ENCODE peak calls at places on chromosome 3, in five cellular contexts. One of them, this sample, is unnamed.

GRCh38 chr3:111762535-111762934 is 96.5 kb upstream of the PHLDB2 start:
- DNase-seq in A549: no peak
- DNase-seq in upper lobe of right lung: no peak
- DNase-seq in CD8-positive, alpha-beta T cell: no peak
- DNase-seq in cardiac fibroblast: no peak
- DNase-seq in this sample: no peak

GRCh38 chr3:173739716-173740115 is 342.2 kb downstream of the NLGN1 start:
- DNase-seq in A549: no peak
- DNase-seq in upper lobe of right lung: no peak
- DNase-seq in CD8-positive, alpha-beta T cell: no peak
- DNase-seq in cardiac fibroblast: peak; percentile 42
- DNase-seq in this sample: no peak

GRCh38 chr3:3737511-3737910 is 61.7 kb upstream of the LRRN1 start:
- DNase-seq in A549: no peak
- DNase-seq in upper lobe of right lung: no peak
- DNase-seq in CD8-positive, alpha-beta T cell: no peak
- DNase-seq in cardiac fibroblast: no peak
- DNase-seq in this sample: no peak

GRCh38 chr3:68972358-68972979 is 40.1 kb upstream of the TAFA4 start:
- DNase-seq in A549: peak; percentile 60
- DNase-seq in upper lobe of right lung: no peak
- DNase-seq in CD8-positive, alpha-beta T cell: peak; percentile 10
- DNase-seq in cardiac fibroblast: peak; percentile 67
- DNase-seq in this sample: peak; percentile 63

GRCh38 chr3:181808053-181808452 is 96.3 kb downstream of the SOX2 start:
- DNase-seq in A549: no peak
- DNase-seq in upper lobe of right lung: no peak
- DNase-seq in CD8-positive, alpha-beta T cell: no peak
- DNase-seq in cardiac fibroblast: no peak
- DNase-seq in this sample: no peak

GRCh38 chr3:47594792-47595191 is 16.1 kb upstream of the CSPG5 start:
- DNase-seq in A549: no peak
- DNase-seq in upper lobe of right lung: no peak
- DNase-seq in CD8-positive, alpha-beta T cell: no peak
- DNase-seq in cardiac fibroblast: no peak
- DNase-seq in this sample: peak; percentile 58

GRCh38 chr3:185760550-185760949 is 64.3 kb downstream of the IGF2BP2 start:
- DNase-seq in A549: no peak
- DNase-seq in upper lobe of right lung: no peak
- DNase-seq in CD8-positive, alpha-beta T cell: no peak
- DNase-seq in cardiac fibroblast: no peak
- DNase-seq in this sample: no peak

GRCh38 chr3:140170612-140171011 is 235.6 kb downstream of the CLSTN2 start:
- DNase-seq in A549: no peak
- DNase-seq in upper lobe of right lung: no peak
- DNase-seq in CD8-positive, alpha-beta T cell: no peak
- DNase-seq in cardiac fibroblast: no peak
- DNase-seq in this sample: no peak

GRCh38 chr3:118550122-118550521 is 484.5 kb downstream of the IGSF11 start:
- DNase-seq in A549: no peak
- DNase-seq in upper lobe of right lung: no peak
- DNase-seq in CD8-positive, alpha-beta T cell: no peak
- DNase-seq in cardiac fibroblast: no peak
- DNase-seq in this sample: no peak

GRCh38 chr3:184239710-184240109 is 9.1 kb downstream of the ALG3 start:
- DNase-seq in A549: no peak
- DNase-seq in upper lobe of right lung: no peak
- DNase-seq in CD8-positive, alpha-beta T cell: no peak
- DNase-seq in cardiac fibroblast: no peak
- DNase-seq in this sample: no peak

GRCh38 chr3:131485116-131485515 is 17.7 kb downstream of the MRPL3 start:
- DNase-seq in A549: no peak
- DNase-seq in upper lobe of right lung: no peak
- DNase-seq in CD8-positive, alpha-beta T cell: no peak
- DNase-seq in cardiac fibroblast: no peak
- DNase-seq in this sample: no peak

GRCh38 chr3:149564079-149564478 is 89.6 kb downstream of the TM4SF4 start:
- DNase-seq in A549: no peak
- DNase-seq in upper lobe of right lung: no peak
- DNase-seq in CD8-positive, alpha-beta T cell: no peak
- DNase-seq in cardiac fibroblast: peak; percentile 36
- DNase-seq in this sample: no peak

GRCh38 chr3:41267975-41268640 is 68.8 kb downstream of the CTNNB1 start:
- DNase-seq in A549: peak; percentile 94
- DNase-seq in upper lobe of right lung: no peak
- DNase-seq in CD8-positive, alpha-beta T cell: no peak
- DNase-seq in cardiac fibroblast: peak; percentile 98
- DNase-seq in this sample: peak; percentile 98

GRCh38 chr3:55091381-55092225 is 163.7 kb upstream of the LRTM1 start:
- DNase-seq in A549: no peak
- DNase-seq in upper lobe of right lung: no peak
- DNase-seq in CD8-positive, alpha-beta T cell: no peak
- DNase-seq in cardiac fibroblast: peak; percentile 52
- DNase-seq in this sample: peak; percentile 62

GRCh38 chr3:29827756-29828155 is 546.9 kb downstream of the RBMS3 start:
- DNase-seq in A549: no peak
- DNase-seq in upper lobe of right lung: no peak
- DNase-seq in CD8-positive, alpha-beta T cell: no peak
- DNase-seq in cardiac fibroblast: peak; percentile 39
- DNase-seq in this sample: no peak

DNA sequence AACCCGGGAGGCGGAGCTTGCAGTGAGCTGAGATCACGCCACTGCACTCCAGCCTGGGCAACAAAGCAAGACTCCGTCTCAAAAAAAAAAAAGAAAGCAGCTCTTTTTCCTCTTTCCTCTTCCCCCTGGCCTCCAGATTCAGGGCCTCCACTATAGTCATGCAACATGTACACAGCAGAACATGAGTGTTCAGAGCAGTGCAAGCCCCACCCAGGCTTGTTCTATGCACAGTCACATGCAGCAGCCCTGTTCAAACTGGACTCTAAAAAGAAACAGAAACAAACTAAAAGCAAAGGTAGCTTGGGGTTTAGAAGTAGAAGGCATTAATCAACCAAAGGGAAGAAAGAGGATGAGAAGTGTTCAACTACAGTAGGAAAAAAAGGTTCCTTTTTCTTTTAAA is 11.8 kb downstream of the SHQ1 start:
- DNase-seq in A549: no peak
- DNase-seq in upper lobe of right lung: no peak
- DNase-seq in CD8-positive, alpha-beta T cell: no peak
- DNase-seq in cardiac fibroblast: no peak
- DNase-seq in this sample: no peak
- TF ChIP-seq CTCF in A549: no peak
- TF ChIP-seq CTCF in upper lobe of right lung: no peak
- TF ChIP-seq CTCF in CD8-positive, alpha-beta T cell: no peak
- TF ChIP-seq CTCF in cardiac fibroblast: no peak
- TF ChIP-seq CTCF in this sample: no peak

GRCh38 chr3:177551431-177551836 is 354.2 kb upstream of the TBL1XR1 start:
- DNase-seq in A549: no peak
- DNase-seq in upper lobe of right lung: no peak
- DNase-seq in CD8-positive, alpha-beta T cell: no peak
- DNase-seq in cardiac fibroblast: no peak
- DNase-seq in this sample: no peak
- TF ChIP-seq CTCF in A549: no peak
- TF ChIP-seq CTCF in upper lobe of right lung: no peak
- TF ChIP-seq CTCF in CD8-positive, alpha-beta T cell: no peak
- TF ChIP-seq CTCF in cardiac fibroblast: no peak
- TF ChIP-seq CTCF in this sample: no peak

DNA sequence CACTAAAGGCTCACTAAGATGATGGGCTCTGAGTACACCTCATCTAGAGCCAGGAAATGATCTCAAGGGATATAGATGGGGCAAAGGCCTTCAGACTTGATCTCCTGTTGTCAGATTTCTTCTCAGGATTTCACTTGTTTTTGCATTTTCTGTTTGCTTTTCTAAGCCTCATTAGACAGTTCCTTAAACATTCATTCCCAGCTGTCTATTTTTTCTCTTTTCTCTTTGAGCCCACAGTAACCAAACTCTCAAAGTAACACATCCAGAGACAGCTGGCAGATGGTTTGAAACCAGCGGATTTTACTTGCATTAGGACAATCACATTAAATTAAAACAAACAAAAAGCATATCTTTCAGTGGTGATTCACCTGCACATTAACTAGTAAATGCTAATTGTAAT is 28.3 kb upstream of the ARL8B start:
- DNase-seq in A549: no peak
- DNase-seq in upper lobe of right lung: no peak
- DNase-seq in CD8-positive, alpha-beta T cell: no peak
- DNase-seq in cardiac fibroblast: no peak
- DNase-seq in this sample: no peak
- TF ChIP-seq CTCF in A549: no peak
- TF ChIP-seq CTCF in upper lobe of right lung: no peak
- TF ChIP-seq CTCF in CD8-positive, alpha-beta T cell: no peak
- TF ChIP-seq CTCF in cardiac fibroblast: no peak
- TF ChIP-seq CTCF in this sample: no peak

DNA sequence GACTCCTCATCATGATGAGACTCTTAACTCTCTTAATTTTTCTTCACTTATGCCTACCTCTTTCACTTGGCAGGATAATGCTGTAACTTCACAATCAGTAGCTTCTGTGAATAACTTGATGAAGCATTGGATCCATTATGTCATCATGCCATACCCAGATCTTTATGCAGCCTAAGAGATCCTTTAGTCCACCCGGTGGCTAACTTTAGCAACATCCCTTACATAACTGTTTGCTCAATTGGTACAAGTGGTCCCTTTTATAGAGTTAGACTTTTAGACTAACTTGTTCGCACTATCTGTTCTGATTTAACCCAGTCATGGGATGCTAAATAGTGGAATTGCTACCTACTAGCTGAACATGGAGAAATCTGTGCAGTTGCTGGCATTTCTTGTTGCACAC is 184.5 kb downstream of the USP13 start:
- DNase-seq in A549: no peak
- DNase-seq in upper lobe of right lung: no peak
- DNase-seq in CD8-positive, alpha-beta T cell: no peak
- DNase-seq in cardiac fibroblast: peak; percentile 27
- DNase-seq in this sample: no peak
- TF ChIP-seq CTCF in A549: no peak
- TF ChIP-seq CTCF in upper lobe of right lung: no peak
- TF ChIP-seq CTCF in CD8-positive, alpha-beta T cell: no peak
- TF ChIP-seq CTCF in cardiac fibroblast: no peak
- TF ChIP-seq CTCF in this sample: no peak

DNA sequence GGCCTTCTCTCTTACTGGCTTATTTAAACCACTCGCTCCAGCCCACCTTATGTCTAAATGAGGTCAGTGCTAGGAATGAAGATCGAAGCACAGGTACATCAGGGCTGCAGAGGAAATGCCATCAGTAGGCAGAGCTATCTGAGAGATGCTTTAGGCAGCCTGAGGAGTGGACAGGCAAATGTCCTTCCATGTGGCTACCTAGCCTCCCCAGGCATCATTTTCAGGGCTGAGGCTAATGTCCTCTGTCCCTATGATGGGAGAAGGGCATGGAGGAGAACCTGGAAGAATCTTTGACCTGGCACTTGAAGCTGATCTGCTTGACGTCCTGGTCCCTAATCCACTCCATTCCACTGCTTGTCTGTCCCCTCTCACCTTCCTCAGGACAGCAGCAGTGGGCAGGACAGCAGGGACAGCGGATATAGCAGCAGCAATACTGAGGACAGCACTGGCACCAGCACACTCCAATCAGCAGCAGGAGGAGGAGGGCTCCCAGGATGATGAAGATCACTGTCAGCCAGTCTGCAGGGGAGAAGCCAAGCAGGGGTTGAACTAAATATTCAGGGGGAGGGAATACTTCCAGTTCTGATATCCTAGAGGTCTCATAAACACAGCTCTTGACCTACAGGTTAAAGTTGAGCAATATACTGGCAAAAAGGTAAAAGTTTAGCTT is 21.0 kb downstream of the ILDR1 start:
- DNase-seq in A549: peak; percentile 13
- DNase-seq in upper lobe of right lung: no peak
- DNase-seq in CD8-positive, alpha-beta T cell: no peak
- DNase-seq in cardiac fibroblast: no peak
- DNase-seq in this sample: no peak
- TF ChIP-seq CTCF in A549: no peak
- TF ChIP-seq CTCF in upper lobe of right lung: no peak
- TF ChIP-seq CTCF in CD8-positive, alpha-beta T cell: no peak
- TF ChIP-seq CTCF in cardiac fibroblast: no peak
- TF ChIP-seq CTCF in this sample: no peak

GRCh38 chr3:123361019-123361418 is 87.9 kb downstream of the ADCY5 start:
- DNase-seq in A549: no peak
- DNase-seq in upper lobe of right lung: no peak
- DNase-seq in CD8-positive, alpha-beta T cell: no peak
- DNase-seq in cardiac fibroblast: no peak
- DNase-seq in this sample: no peak
- TF ChIP-seq CTCF in A549: no peak
- TF ChIP-seq CTCF in upper lobe of right lung: no peak
- TF ChIP-seq CTCF in CD8-positive, alpha-beta T cell: no peak
- TF ChIP-seq CTCF in cardiac fibroblast: no peak
- TF ChIP-seq CTCF in this sample: no peak